ENCODE peak calls at places on chromosomes 12 and 14, in five cellular contexts. K, T, S, O and W are unnamed samples.

GRCh38 chr14:90577661-90578282 is 180.9 kb downstream of the CALM1 start:
- DNase-seq in O (no peak), S (no peak), K (no peak), T (no peak), W (no peak)

GRCh38 chr14:101173698-101174521 is 270.4 kb upstream of the RTL1 start:
- DNase-seq in S (no peak), K (no peak), O (no peak), T (no peak), W (no peak)

GRCh38 chr12:51371295-51371953 is 19.8 kb downstream of the GALNT6 start:
- DNase-seq in O (no peak), S (no peak), T (peak), K (no peak), W (no peak)

GRCh38 chr14:65566820-65567522 is 154.4 kb downstream of the FUT8 start:
- DNase-seq in S (no peak), T (no peak), K (no peak), O (no peak), W (no peak)

GRCh38 chr12:2413999-2414792 is 361.4 kb downstream of the CACNA1C start:
- DNase-seq in K (no peak), T (no peak), S (no peak), O (no peak), W (no peak)

GRCh38 chr14:44979740-44980346 is 17.9 kb downstream of the TOGARAM1 start:
- DNase-seq in O (no peak), T (no peak), K (no peak), S (no peak), W (no peak)

GRCh38 chr14:22394616-22395015 is 194.4 kb downstream of the DAD1 start:
- DNase-seq in O (no peak), K (no peak), T (no peak), S (no peak), W (no peak)

GRCh38 chr12:2053675-2054070 is 886 bp downstream of the CACNA1C start:
- DNase-seq in K (no peak), O (no peak), T (no peak), S (no peak), W (no peak)

GRCh38 chr12:78085562-78086182 is 255.0 kb downstream of the NAV3 start:
- DNase-seq in T (no peak), K (no peak), S (no peak), O (no peak), W (no peak)

GRCh38 chr12:100942984-100943749 is 148.6 kb downstream of the ANO4 start:
- DNase-seq in K (no peak), T (no peak), S (no peak), O (no peak), W (no peak)

GRCh38 chr12:23950011-23950774 is 723 bp upstream of the SOX5 start:
- DNase-seq in K (no peak), T (peak), O (peak), S (no peak), W (no peak)

GRCh38 chr14:103372552-103373304 is 12.5 kb upstream of the MARK3 start:
- DNase-seq in T (no peak), O (no peak), K (no peak), S (no peak), W (no peak)

GRCh38 chr12:14554281-14555008 is 13.2 kb downstream of the PLBD1 start:
- DNase-seq in K (no peak), T (no peak), O (no peak), S (no peak), W (no peak)

GRCh38 chr14:85590784-85591183 is 60.8 kb downstream of the FLRT2 start:
- DNase-seq in T (no peak), K (no peak), O (no peak), S (no peak), W (no peak)

GRCh38 chr12:5887758-5888157 is 57.3 kb downstream of the ANO2 start:
- DNase-seq in S (no peak), O (no peak), T (no peak), K (no peak), W (no peak)

GRCh38 chr14:34981743-34982420 is 910 bp upstream of the SRP54 start:
- DNase-seq in K (peak), O (peak), T (peak), S (peak), W (peak)

GRCh38 chr12:47894652-47895051 is 10.1 kb downstream of the VDR start:
- DNase-seq in T (no peak), K (no peak), S (no peak), O (no peak), W (no peak)

GRCh38 chr14:23441076-23441475 is 5.6 kb upstream of the MYH7 start:
- DNase-seq in K (no peak), O (no peak), T (peak), S (no peak), W (no peak)

GRCh38 chr12:113727651-113728061 is 238.5 kb downstream of the RBM19 start:
- DNase-seq in O (no peak), K (no peak), S (no peak), T (no peak), W (no peak)

GRCh38 chr14:91372680-91373495 is 44.7 kb downstream of the CCDC88C start:
- DNase-seq in O (peak), K (peak), S (no peak), T (no peak), W (no peak)